ENCODE peak calls at places on chromosomes 13 and 19, in five cellular contexts. K is CMK; A is naive thymus-derived CD8-positive, alpha-beta T cell; N is stimulated activated CD8-positive, alpha-beta memory T cell treated with anti-CD3 and anti-CD28 coated beads, Interleukin-15, amount 100 ng/mL, for 24 hours; C is ovary. R is an unnamed sample.

GRCh38 chr13:46022476-46022875 is 30.1 kb downstream of the ZC3H13 start:
- DNase-seq in K (no peak), A (no peak), N (no peak), C (no peak), R (no peak)

GRCh38 chr13:90680826-90681225 is 666.7 kb upstream of the MIR17HG start:
- DNase-seq in K (no peak), A (no peak), N (no peak), C (no peak), R (no peak)

GRCh38 chr13:112636401-112636975 is 48.5 kb upstream of the TUBGCP3 start:
- DNase-seq in K (no peak), A (no peak), N (no peak), C (no peak), R (no peak)

GRCh38 chr19:35733180-35734125 is 8.8 kb downstream of the IGFLR1 start:
- DNase-seq in K (no peak), A (no peak), N (no peak), C (peak), R (no peak)

GRCh38 chr13:23918208-23918607 is 20.9 kb upstream of the C1QTNF9B start:
- DNase-seq in K (no peak), A (no peak), N (no peak), C (no peak), R (no peak)

GRCh38 chr19:46514589-46515289 is 19.1 kb upstream of the PNMA8B start:
- DNase-seq in K (no peak), A (no peak), N (no peak), C (no peak), R (no peak)

GRCh38 chr19:13154911-13155471 is 4.8 kb downstream of the IER2 start:
- DNase-seq in K (peak), A (peak), N (no peak), C (peak), R (peak)

GRCh38 chr13:98563071-98563470 is 13.8 kb downstream of the STK24 start:
- DNase-seq in K (no peak), A (peak), N (no peak), C (no peak), R (no peak)

GRCh38 chr19:10690351-10690781 is 10.9 kb upstream of the QTRT1 start:
- DNase-seq in K (no peak), A (no peak), N (no peak), C (no peak), R (no peak)

GRCh38 chr13:113854238-113855011 is 9.5 kb downstream of the GAS6 start:
- DNase-seq in K (no peak), A (peak), N (no peak), C (peak), R (no peak)

GRCh38 chr13:100789481-100789880 is 114.9 kb upstream of the TMTC4 start:
- DNase-seq in K (no peak), A (no peak), N (no peak), C (no peak), R (no peak)

GRCh38 chr13:63184693-63185092 is 1769.0 kb upstream of the PCDH20 start:
- DNase-seq in K (no peak), A (no peak), N (no peak), C (no peak), R (no peak)

GRCh38 chr13:78658630-78659449 is at the start of gene OBI1:
- DNase-seq in K (peak), A (peak), N (peak), C (peak), R (peak)

GRCh38 chr19:511101-511841 is 4.0 kb downstream of the TPGS1 start:
- DNase-seq in K (peak), A (peak), N (peak), C (no peak), R (peak)

GRCh38 chr13:90105276-90105675 is 1242.2 kb upstream of the MIR17HG start:
- DNase-seq in K (no peak), A (no peak), N (no peak), C (no peak), R (no peak)

GRCh38 chr13:106184778-106185177 is 350.7 kb downstream of the EFNB2 start:
- DNase-seq in K (no peak), A (no peak), N (no peak), C (no peak), R (no peak)

GRCh38 chr13:103812558-103812957 is 746.3 kb upstream of the SLC10A2 start:
- DNase-seq in K (no peak), A (no peak), N (no peak), C (no peak), R (no peak)

GRCh38 chr13:21287331-21287907 is 111.0 kb downstream of the MRPL57 start:
- DNase-seq in K (no peak), A (no peak), N (no peak), C (no peak), R (no peak)

GRCh38 chr13:112638157-112638750 is 50.3 kb upstream of the TUBGCP3 start:
- DNase-seq in K (no peak), A (no peak), N (no peak), C (no peak), R (no peak)

GRCh38 chr19:42176990-42177685 is 40.3 kb downstream of the DEDD2 start:
- DNase-seq in K (no peak), A (peak), N (peak), C (peak), R (peak)

GRCh38 chr13:47628666-47629065 is 372.4 kb downstream of the SUCLA2 start:
- DNase-seq in K (no peak), A (no peak), N (no peak), C (no peak), R (no peak)

GRCh38 chr19:10593148-10593547 is 6.0 kb upstream of the AP1M2 start:
- DNase-seq in K (no peak), A (no peak), N (no peak), C (no peak), R (no peak)

GRCh38 chr13:47933688-47934011 is 67.4 kb downstream of the SUCLA2 start:
- DNase-seq in K (no peak), A (no peak), N (no peak), C (no peak), R (no peak)

GRCh38 chr19:1097810-1098176 is 2.6 kb upstream of the POLR2E start:
- DNase-seq in K (no peak), A (no peak), N (no peak), C (no peak), R (no peak)

GRCh38 chr19:12464769-12465725 is 19.6 kb downstream of the ZNF709 start:
- DNase-seq in K (no peak), A (no peak), N (no peak), C (no peak), R (no peak)

GRCh38 chr13:41411536-41411935 is 45.8 kb upstream of the RGCC start:
- DNase-seq in K (no peak), A (peak), N (no peak), C (no peak), R (no peak)

GRCh38 chr19:31351212-31352193 is 2.3 kb upstream of the TSHZ3 start:
- DNase-seq in K (no peak), A (no peak), N (no peak), C (peak), R (no peak)

GRCh38 chr19:2923510-2923909 is 21.3 kb downstream of the ZNF77 start:
- DNase-seq in K (no peak), A (no peak), N (no peak), C (no peak), R (no peak)

GRCh38 chr19:58154287-58154678 is 3.7 kb upstream of the ZNF329 start:
- DNase-seq in K (no peak), A (peak), N (no peak), C (peak), R (no peak)

GRCh38 chr19:1026189-1027019 is at the start of gene CNN2:
- DNase-seq in K (peak), A (peak), N (no peak), C (peak), R (peak)

GRCh38 chr19:34350161-34350561 is 14.8 kb upstream of the GPI start:
- DNase-seq in K (no peak), A (peak), N (no peak), C (no peak), R (peak)